ENCODE peak calls at places on chromosomes 4 and X, in six cellular contexts. One of them, this sample, is unnamed.
A peak's percentile ranks its signal among the peaks of the same experiment; 100 is the strongest.

GRCh38 chrX:132855760-132856341 is 102.6 kb downstream of the HS6ST2 start:
- DNase-seq in hepatocyte: no peak
- DNase-seq in Karpas-422: no peak
- DNase-seq in GM23248: no peak
- DNase-seq in IMR-90: no peak
- DNase-seq in endothelial cell of umbilical vein: no peak
- DNase-seq in this sample: no peak

GRCh38 chrX:152072236-152072635 is 66.1 kb downstream of the MAGEA10 start:
- DNase-seq in hepatocyte: no peak
- DNase-seq in IMR-90: peak; percentile 0
- DNase-seq in Karpas-422: no peak
- DNase-seq in GM23248: peak; percentile 83
- DNase-seq in endothelial cell of umbilical vein: peak; percentile 51
- DNase-seq in this sample: no peak

GRCh38 chr4:27003602-27004238 is 143.1 kb downstream of the STIM2 start:
- DNase-seq in Karpas-422: no peak
- DNase-seq in endothelial cell of umbilical vein: no peak
- DNase-seq in GM23248: peak; percentile 58
- DNase-seq in IMR-90: peak; percentile 59
- DNase-seq in hepatocyte: no peak
- DNase-seq in this sample: no peak

GRCh38 chrX:155086202-155086840 is 15.0 kb downstream of the BRCC3 start:
- DNase-seq in Karpas-422: peak; percentile 78
- DNase-seq in GM23248: peak; percentile 33
- DNase-seq in IMR-90: peak; percentile 12
- DNase-seq in endothelial cell of umbilical vein: no peak
- DNase-seq in hepatocyte: peak; percentile 10
- DNase-seq in this sample: peak; percentile 65

GRCh38 chrX:110466790-110467189 is 108.1 kb downstream of the RTL9 start:
- DNase-seq in Karpas-422: no peak
- DNase-seq in IMR-90: no peak
- DNase-seq in endothelial cell of umbilical vein: no peak
- DNase-seq in hepatocyte: no peak
- DNase-seq in GM23248: no peak
- DNase-seq in this sample: no peak

GRCh38 chr4:24988776-24989175 is 42.0 kb downstream of the LGI2 start:
- DNase-seq in Karpas-422: peak; percentile 61
- DNase-seq in hepatocyte: peak; percentile 26
- DNase-seq in endothelial cell of umbilical vein: peak; percentile 61
- DNase-seq in GM23248: peak; percentile 74
- DNase-seq in IMR-90: peak; percentile 51
- DNase-seq in this sample: peak; percentile 84

GRCh38 chr4:909821-910220 is 22.3 kb downstream of the GAK start:
- DNase-seq in endothelial cell of umbilical vein: no peak
- DNase-seq in Karpas-422: no peak
- DNase-seq in IMR-90: no peak
- DNase-seq in GM23248: no peak
- DNase-seq in hepatocyte: no peak
- DNase-seq in this sample: no peak

GRCh38 chr4:69995526-69996016 is at the start of gene STATH:
- DNase-seq in Karpas-422: no peak
- DNase-seq in endothelial cell of umbilical vein: no peak
- DNase-seq in IMR-90: no peak
- DNase-seq in GM23248: no peak
- DNase-seq in hepatocyte: no peak
- DNase-seq in this sample: no peak

GRCh38 chr4:165325732-165326512 is 1.5 kb upstream of the MSMO1 start:
- DNase-seq in hepatocyte: peak; percentile 68
- DNase-seq in IMR-90: peak; percentile 93
- DNase-seq in GM23248: peak; percentile 72
- DNase-seq in Karpas-422: no peak
- DNase-seq in endothelial cell of umbilical vein: peak; percentile 74
- DNase-seq in this sample: no peak

GRCh38 chr4:128827280-128827679 is 17.8 kb downstream of the JADE1 start:
- DNase-seq in Karpas-422: no peak
- DNase-seq in GM23248: no peak
- DNase-seq in IMR-90: no peak
- DNase-seq in hepatocyte: no peak
- DNase-seq in endothelial cell of umbilical vein: no peak
- DNase-seq in this sample: no peak

GRCh38 chrX:119677654-119677981 is 15.3 kb downstream of the SEPTIN6 start:
- DNase-seq in IMR-90: no peak
- DNase-seq in GM23248: no peak
- DNase-seq in endothelial cell of umbilical vein: no peak
- DNase-seq in Karpas-422: no peak
- DNase-seq in hepatocyte: no peak
- DNase-seq in this sample: no peak

GRCh38 chr4:101102114-101102752 is 245.1 kb downstream of the PPP3CA start:
- DNase-seq in Karpas-422: no peak
- DNase-seq in endothelial cell of umbilical vein: peak; percentile 91
- DNase-seq in hepatocyte: no peak
- DNase-seq in GM23248: peak; percentile 68
- DNase-seq in IMR-90: peak; percentile 87
- DNase-seq in this sample: no peak

GRCh38 chrX:153423652-153424051 is 12.4 kb downstream of the ZFP92 start:
- DNase-seq in IMR-90: no peak
- DNase-seq in endothelial cell of umbilical vein: no peak
- DNase-seq in Karpas-422: no peak
- DNase-seq in GM23248: no peak
- DNase-seq in hepatocyte: peak; percentile 35
- DNase-seq in this sample: no peak

GRCh38 chr4:147991543-147992295 is 259.8 kb downstream of the ARHGAP10 start:
- DNase-seq in GM23248: no peak
- DNase-seq in IMR-90: no peak
- DNase-seq in hepatocyte: no peak
- DNase-seq in Karpas-422: no peak
- DNase-seq in endothelial cell of umbilical vein: no peak
- DNase-seq in this sample: no peak

GRCh38 chrX:150536455-150537116 is 31.8 kb upstream of the MTM1 start:
- DNase-seq in IMR-90: no peak
- DNase-seq in GM23248: no peak
- DNase-seq in endothelial cell of umbilical vein: no peak
- DNase-seq in hepatocyte: no peak
- DNase-seq in Karpas-422: peak; percentile 72
- DNase-seq in this sample: no peak

GRCh38 chrX:152641996-152642395 is 4.3 kb downstream of the GABRQ start:
- DNase-seq in GM23248: peak; percentile 21
- DNase-seq in Karpas-422: peak; percentile 67
- DNase-seq in hepatocyte: peak; percentile 13
- DNase-seq in IMR-90: peak; percentile 1
- DNase-seq in endothelial cell of umbilical vein: peak; percentile 1
- DNase-seq in this sample: peak; percentile 61

GRCh38 chrX:109716431-109717028 is 16.5 kb downstream of the ACSL4 start:
- DNase-seq in hepatocyte: no peak
- DNase-seq in Karpas-422: no peak
- DNase-seq in endothelial cell of umbilical vein: peak; percentile 33
- DNase-seq in GM23248: peak; percentile 16
- DNase-seq in IMR-90: peak; percentile 31
- DNase-seq in this sample: no peak

GRCh38 chr4:139025841-139026240 is 10.3 kb downstream of the NOCT start:
- DNase-seq in Karpas-422: no peak
- DNase-seq in GM23248: peak; percentile 11
- DNase-seq in IMR-90: peak; percentile 28
- DNase-seq in endothelial cell of umbilical vein: no peak
- DNase-seq in hepatocyte: no peak
- DNase-seq in this sample: no peak
- H4K20me1 ChIP-seq in Karpas-422: peaks cover 11% of the 10 kb centered on the region
- H4K20me1 ChIP-seq in GM23248: no peaks in the 10 kb centered on the region
- H4K20me1 ChIP-seq in IMR-90: peaks cover 73% of the 10 kb centered on the region
- H4K20me1 ChIP-seq in endothelial cell of umbilical vein: no peaks in the 10 kb centered on the region
- H4K20me1 ChIP-seq in hepatocyte: peaks cover 11% of the 10 kb centered on the region
- H4K20me1 ChIP-seq in this sample: no peaks in the 10 kb centered on the region

DNA sequence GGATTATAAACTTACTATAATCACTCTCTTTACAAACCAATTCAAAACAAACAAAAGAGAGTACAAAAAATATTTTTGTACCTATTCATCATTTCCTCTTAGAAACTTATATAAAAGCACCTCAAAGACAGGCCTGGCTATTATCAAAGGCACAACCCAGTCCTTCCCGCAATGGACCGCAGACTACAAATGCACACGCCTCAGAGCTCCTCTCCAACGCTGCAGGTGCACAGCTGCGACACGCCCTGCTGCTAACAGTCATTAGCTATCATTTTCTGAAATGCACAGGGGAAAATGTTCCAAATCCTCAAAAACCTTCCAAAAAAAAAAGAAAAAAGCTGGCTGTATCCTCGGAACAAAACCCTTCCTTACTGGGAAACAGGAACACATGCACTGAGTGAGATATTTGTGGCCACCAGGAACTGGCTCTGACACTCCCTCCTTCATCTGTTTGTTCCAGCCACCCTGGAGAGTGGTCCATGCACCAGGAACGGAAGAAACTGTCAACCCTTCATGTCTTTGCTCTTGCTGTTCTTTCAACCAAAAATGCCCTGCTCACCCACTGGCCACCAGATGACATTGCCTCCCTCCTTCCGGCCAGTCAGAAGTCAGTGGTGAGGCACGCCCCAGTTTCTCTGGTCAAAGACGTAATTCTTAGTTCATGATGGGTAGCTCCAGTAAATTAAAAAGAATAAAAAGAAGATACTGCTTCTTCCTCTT is 16.7 kb downstream of the IRF2 start:
- DNase-seq in Karpas-422: no peak
- DNase-seq in endothelial cell of umbilical vein: no peak
- DNase-seq in IMR-90: no peak
- DNase-seq in GM23248: peak; percentile 69
- DNase-seq in hepatocyte: no peak
- DNase-seq in this sample: no peak
- H4K20me1 ChIP-seq in Karpas-422: peaks cover 4% of the 10 kb centered on the region
- H4K20me1 ChIP-seq in endothelial cell of umbilical vein: no peaks in the 10 kb centered on the region
- H4K20me1 ChIP-seq in IMR-90: peaks cover 23% of the 10 kb centered on the region
- H4K20me1 ChIP-seq in GM23248: peaks cover 5% of the 10 kb centered on the region
- H4K20me1 ChIP-seq in hepatocyte: peaks cover 48% of the 10 kb centered on the region
- H4K20me1 ChIP-seq in this sample: no peaks in the 10 kb centered on the region

GRCh38 chrX:78105944-78106650 is 2.0 kb downstream of the PGK1 start:
- DNase-seq in IMR-90: no peak
- DNase-seq in Karpas-422: no peak
- DNase-seq in endothelial cell of umbilical vein: peak; percentile 1
- DNase-seq in hepatocyte: no peak
- DNase-seq in GM23248: peak; percentile 26
- DNase-seq in this sample: no peak
- H4K20me1 ChIP-seq in IMR-90: peaks cover 74% of the 10 kb centered on the region
- H4K20me1 ChIP-seq in Karpas-422: peaks cover 46% of the 10 kb centered on the region
- H4K20me1 ChIP-seq in endothelial cell of umbilical vein: peaks cover 13% of the 10 kb centered on the region
- H4K20me1 ChIP-seq in hepatocyte: peaks cover 49% of the 10 kb centered on the region
- H4K20me1 ChIP-seq in GM23248: peaks cover 39% of the 10 kb centered on the region
- H4K20me1 ChIP-seq in this sample: peaks cover 2% of the 10 kb centered on the region

DNA sequence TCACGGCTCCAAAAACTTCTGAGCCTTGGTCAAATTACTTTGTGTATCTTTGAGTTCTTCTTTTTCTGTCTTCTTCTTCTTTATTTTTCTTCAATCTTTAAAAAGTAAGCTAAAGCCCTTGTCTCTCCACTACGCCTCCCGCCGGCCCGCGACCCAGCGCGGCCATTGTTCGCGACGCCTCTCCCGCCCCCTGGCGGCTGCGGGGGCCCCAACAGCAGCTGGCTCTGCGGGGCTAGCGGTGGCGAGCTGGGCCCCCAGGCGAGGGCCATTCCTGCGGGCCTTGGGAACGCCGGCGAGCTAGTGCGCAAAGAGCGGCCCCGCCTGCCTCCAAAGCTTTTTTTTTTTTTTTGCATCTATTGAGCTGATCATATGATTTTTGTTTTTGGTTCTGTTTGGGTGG is 119.1 kb downstream of the TGIF2LX start:
- DNase-seq in Karpas-422: no peak
- DNase-seq in IMR-90: no peak
- DNase-seq in endothelial cell of umbilical vein: no peak
- DNase-seq in hepatocyte: no peak
- DNase-seq in GM23248: no peak
- DNase-seq in this sample: no peak
- H4K20me1 ChIP-seq in Karpas-422: no peaks in the 10 kb centered on the region
- H4K20me1 ChIP-seq in IMR-90: no peaks in the 10 kb centered on the region
- H4K20me1 ChIP-seq in endothelial cell of umbilical vein: no peaks in the 10 kb centered on the region
- H4K20me1 ChIP-seq in hepatocyte: no peaks in the 10 kb centered on the region
- H4K20me1 ChIP-seq in GM23248: no peaks in the 10 kb centered on the region
- H4K20me1 ChIP-seq in this sample: no peaks in the 10 kb centered on the region

GRCh38 chr4:3342182-3342854 is 49.5 kb downstream of the RGS12 start:
- DNase-seq in GM23248: peak; percentile 64
- DNase-seq in IMR-90: peak; percentile 95
- DNase-seq in endothelial cell of umbilical vein: peak; percentile 81
- DNase-seq in Karpas-422: no peak
- DNase-seq in hepatocyte: peak; percentile 50
- DNase-seq in this sample: no peak

GRCh38 chr4:3339566-3339965 is 46.7 kb downstream of the RGS12 start:
- DNase-seq in GM23248: no peak
- DNase-seq in Karpas-422: no peak
- DNase-seq in hepatocyte: no peak
- DNase-seq in IMR-90: no peak
- DNase-seq in endothelial cell of umbilical vein: no peak
- DNase-seq in this sample: no peak

GRCh38 chr4:3341760-3342159 is 48.9 kb downstream of the RGS12 start:
- DNase-seq in IMR-90: no peak
- DNase-seq in endothelial cell of umbilical vein: no peak
- DNase-seq in GM23248: no peak
- DNase-seq in hepatocyte: no peak
- DNase-seq in Karpas-422: no peak
- DNase-seq in this sample: no peak

GRCh38 chr4:3340038-3340702 is 47.3 kb downstream of the RGS12 start:
- DNase-seq in endothelial cell of umbilical vein: no peak
- DNase-seq in GM23248: no peak
- DNase-seq in Karpas-422: no peak
- DNase-seq in IMR-90: no peak
- DNase-seq in hepatocyte: no peak
- DNase-seq in this sample: no peak

DNA sequence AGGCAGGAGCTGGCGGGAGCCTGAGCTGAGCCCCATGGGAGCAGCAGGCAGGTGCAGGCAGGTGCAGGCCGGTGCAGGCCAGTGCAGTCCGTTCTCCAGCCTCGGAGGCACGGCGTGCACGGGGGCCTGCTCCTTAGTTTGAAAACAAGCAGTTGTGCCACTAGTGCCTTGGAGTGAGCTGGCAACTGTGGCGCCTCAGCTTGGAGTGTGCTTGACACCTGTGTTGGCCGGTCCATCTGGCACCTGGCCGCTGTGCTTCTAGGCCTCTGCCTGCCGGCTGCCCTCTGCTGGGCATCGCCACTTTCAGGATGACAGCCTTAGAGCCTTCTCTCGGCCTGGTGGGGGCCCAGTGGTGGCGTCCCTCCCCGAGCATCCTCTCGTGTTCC is 47.9 kb downstream of the RGS12 start:
- DNase-seq in hepatocyte: no peak
- DNase-seq in IMR-90: no peak
- DNase-seq in Karpas-422: no peak
- DNase-seq in GM23248: no peak
- DNase-seq in endothelial cell of umbilical vein: no peak
- DNase-seq in this sample: no peak
- H4K20me1 ChIP-seq in hepatocyte: peaks cover 8% of the 10 kb centered on the region
- H4K20me1 ChIP-seq in IMR-90: peaks cover 7% of the 10 kb centered on the region
- H4K20me1 ChIP-seq in Karpas-422: no peaks in the 10 kb centered on the region
- H4K20me1 ChIP-seq in GM23248: no peaks in the 10 kb centered on the region
- H4K20me1 ChIP-seq in endothelial cell of umbilical vein: no peaks in the 10 kb centered on the region
- H4K20me1 ChIP-seq in this sample: no peaks in the 10 kb centered on the region

GRCh38 chrX:77768787-77769186 is 17.2 kb downstream of the ATRX start:
- DNase-seq in endothelial cell of umbilical vein: no peak
- DNase-seq in IMR-90: no peak
- DNase-seq in hepatocyte: no peak
- DNase-seq in GM23248: no peak
- DNase-seq in Karpas-422: no peak
- DNase-seq in this sample: no peak
- H4K20me1 ChIP-seq in endothelial cell of umbilical vein: peaks cover 2% of the 10 kb centered on the region
- H4K20me1 ChIP-seq in IMR-90: peaks cover 40% of the 10 kb centered on the region
- H4K20me1 ChIP-seq in hepatocyte: peaks cover 48% of the 10 kb centered on the region
- H4K20me1 ChIP-seq in GM23248: no peaks in the 10 kb centered on the region
- H4K20me1 ChIP-seq in Karpas-422: no peaks in the 10 kb centered on the region
- H4K20me1 ChIP-seq in this sample: no peaks in the 10 kb centered on the region